ENCODE peak calls at places on chromosomes 11 and 22, in seven cellular contexts. G, R, Z, L, Q, P and O are unnamed samples.

GRCh38 chr11:117071344-117071787 is 26.9 kb downstream of the SIK3 start:
- DNase-seq in G (no peak), R (no peak), Z (no peak), L (no peak), Q (no peak), P (no peak), O (no peak)

GRCh38 chr22:31628969-31629723 is 32.9 kb downstream of the PISD start:
- DNase-seq in G (no peak), R (no peak), Z (no peak), L (no peak), Q (no peak), P (no peak), O (no peak)

GRCh38 chr22:35900483-35901168 is 128.0 kb downstream of the RBFOX2 start:
- DNase-seq in G (no peak), R (no peak), Z (no peak), L (peak), Q (no peak), P (peak), O (peak)

GRCh38 chr11:112162761-112163669 is 879 bp downstream of the IL18 start:
- DNase-seq in G (no peak), R (no peak), Z (no peak), L (peak), Q (no peak), P (no peak), O (peak)

GRCh38 chr11:118623291-118623655 is 15.9 kb downstream of the PHLDB1 start:
- DNase-seq in G (no peak), R (no peak), Z (no peak), L (peak), Q (no peak), P (no peak), O (peak)

GRCh38 chr11:114110948-114111347 is 51.4 kb downstream of the ZBTB16 start:
- DNase-seq in G (no peak), R (no peak), Z (no peak), L (no peak), Q (no peak), P (no peak), O (no peak)

GRCh38 chr11:75562836-75563484 is 907 bp downstream of the SERPINH1 start:
- DNase-seq in G (no peak), R (peak), Z (no peak), L (peak), Q (no peak), P (peak), O (peak)

GRCh38 chr11:75374646-75375045 is 23.2 kb upstream of the ARRB1 start:
- DNase-seq in G (no peak), R (no peak), Z (no peak), L (no peak), Q (no peak), P (no peak), O (no peak)

GRCh38 chr11:72573380-72573949 is 100.8 kb downstream of the PDE2A start:
- DNase-seq in G (no peak), R (peak), Z (no peak), L (peak), Q (peak), P (peak), O (peak)

GRCh38 chr22:21022507-21022906 is 7.5 kb downstream of the P2RX6 start:
- DNase-seq in G (no peak), R (no peak), Z (no peak), L (no peak), Q (no peak), P (no peak), O (no peak)

GRCh38 chr22:21016644-21017420 is 1.9 kb downstream of the P2RX6 start:
- DNase-seq in G (no peak), R (no peak), Z (no peak), L (no peak), Q (no peak), P (no peak), O (no peak)

GRCh38 chr22:21018314-21018713 is 3.3 kb downstream of the P2RX6 start:
- DNase-seq in G (no peak), R (no peak), Z (no peak), L (no peak), Q (no peak), P (no peak), O (no peak)

GRCh38 chr22:21022955-21023614 is 8.1 kb downstream of the P2RX6 start:
- DNase-seq in G (no peak), R (no peak), Z (no peak), L (no peak), Q (no peak), P (no peak), O (no peak)

DNA sequence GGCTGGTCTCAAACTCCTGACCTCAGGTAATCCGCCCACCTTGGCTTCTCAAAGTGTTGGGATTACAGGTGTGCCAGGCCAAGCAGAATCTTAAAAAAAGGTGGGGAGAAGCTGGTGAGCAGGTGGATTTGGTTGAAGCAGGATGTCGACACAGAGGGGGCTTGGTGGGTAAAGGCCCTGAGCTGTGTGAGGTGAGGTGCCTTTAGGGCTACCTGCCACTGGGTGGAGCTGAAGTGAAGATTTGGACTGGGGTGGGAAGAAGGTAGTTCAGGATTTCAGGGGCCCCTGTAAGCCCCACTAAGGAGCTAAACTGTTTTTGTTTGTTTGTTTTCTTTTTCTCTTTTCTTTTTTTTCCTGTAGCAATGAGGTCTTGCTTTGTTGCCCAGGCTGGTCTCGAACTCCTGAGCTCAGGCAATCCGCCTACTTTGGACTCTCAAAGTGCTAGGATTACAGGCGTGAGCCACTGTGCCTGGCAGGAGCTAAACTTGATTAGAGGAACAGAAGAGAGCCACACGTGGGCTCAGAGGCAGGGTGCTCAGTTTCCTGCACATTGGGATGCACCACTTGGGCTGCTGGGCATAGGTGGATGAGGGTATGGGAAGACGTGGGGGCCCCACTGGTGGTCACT is 6.0 kb downstream of the P2RX6 start:
- DNase-seq in G (no peak), R (no peak), Z (no peak), L (peak), Q (no peak), P (no peak), O (no peak)
- TF ChIP-seq CTCF in G (no peak), R (peak), Z (no peak), L (peak), Q (no peak), P (peak), O (peak)

DNA sequence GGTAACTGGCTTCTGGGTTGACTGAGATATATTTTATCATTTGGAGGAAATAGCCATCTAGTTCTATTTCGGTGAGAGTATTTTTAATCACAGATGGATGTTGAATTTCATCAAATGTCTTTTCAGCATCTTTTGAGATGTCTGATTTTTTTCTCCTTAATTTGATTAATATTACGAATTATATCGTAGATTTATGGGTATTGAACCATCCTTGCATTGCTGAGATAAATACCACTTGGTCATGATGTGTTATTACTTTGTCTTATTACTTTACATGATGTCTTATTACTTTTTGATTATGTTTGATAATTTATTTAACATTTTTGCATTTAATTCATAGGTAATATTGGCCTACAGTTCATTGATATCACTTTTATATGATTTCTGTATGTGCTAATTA is 78.8 kb upstream of the PARVA start:
- DNase-seq in G (no peak), R (no peak), Z (no peak), L (no peak), Q (no peak), P (no peak), O (no peak)
- TF ChIP-seq CTCF in G (no peak), R (no peak), Z (no peak), L (no peak), Q (no peak), P (no peak), O (no peak)

GRCh38 chr11:33317662-33318061 is 60.5 kb downstream of the HIPK3 start:
- DNase-seq in G (no peak), R (no peak), Z (no peak), L (peak), Q (no peak), P (peak), O (peak)

GRCh38 chr11:33320814-33321330 is 63.7 kb downstream of the HIPK3 start:
- DNase-seq in G (no peak), R (no peak), Z (no peak), L (no peak), Q (no peak), P (no peak), O (no peak)

GRCh38 chr11:33321483-33321882 is 64.3 kb downstream of the HIPK3 start:
- DNase-seq in G (no peak), R (no peak), Z (no peak), L (no peak), Q (no peak), P (no peak), O (no peak)

GRCh38 chr11:33323421-33323820 is 66.2 kb downstream of the HIPK3 start:
- DNase-seq in G (no peak), R (no peak), Z (no peak), L (no peak), Q (no peak), P (no peak), O (no peak)

GRCh38 chr11:33319965-33320813 is 63.0 kb downstream of the HIPK3 start:
- DNase-seq in G (no peak), R (no peak), Z (no peak), L (no peak), Q (no peak), P (no peak), O (no peak)
- TF ChIP-seq CTCF in G (no peak), R (no peak), Z (no peak), L (no peak), Q (no peak), P (no peak), O (no peak)

DNA sequence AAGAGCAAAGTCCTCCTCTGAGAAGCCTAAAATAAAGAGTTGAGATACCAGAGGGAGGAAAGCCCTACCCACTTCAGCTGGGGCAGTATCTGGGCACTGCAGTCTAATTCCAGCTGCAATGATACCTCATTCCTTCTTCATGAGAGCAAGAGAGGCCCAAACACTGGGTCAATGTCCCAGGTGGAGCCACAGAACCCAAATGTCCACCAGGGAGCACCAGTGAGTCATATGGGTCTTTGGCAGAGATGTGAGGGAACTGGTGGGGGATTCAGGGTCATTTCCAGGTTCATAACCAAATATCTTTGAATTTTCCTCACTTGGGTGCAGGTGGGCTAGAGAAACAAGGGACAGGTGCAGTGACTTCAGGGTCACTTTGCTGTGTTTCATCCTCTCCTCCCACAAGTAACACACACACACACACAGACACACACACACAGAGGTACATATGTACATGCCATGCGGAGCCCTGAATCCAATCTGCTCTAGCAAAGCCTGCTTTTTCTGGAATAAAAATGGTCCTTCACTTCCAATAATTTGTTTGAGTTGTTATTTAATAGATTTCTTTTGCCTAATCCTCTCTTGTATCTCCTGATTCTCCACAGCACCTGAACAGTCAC is 585.4 kb downstream of the SOX6 start:
- DNase-seq in G (no peak), R (peak), Z (no peak), L (peak), Q (no peak), P (no peak), O (no peak)
- TF ChIP-seq CTCF in G (peak), R (peak), Z (peak), L (peak), Q (no peak), P (peak), O (peak)

GRCh38 chr11:8083871-8084281 is 2.9 kb downstream of the TUB start:
- DNase-seq in G (no peak), R (no peak), Z (no peak), L (no peak), Q (no peak), P (no peak), O (no peak)
- TF ChIP-seq CTCF in G (no peak), R (no peak), Z (no peak), L (no peak), Q (no peak), P (no peak), O (no peak)